ENCODE peak calls at places on chromosomes 2 and 18, in six cellular contexts. K, M, S, I, G and J are unnamed samples.

GRCh38 chr2:204355688-204356087 is 189.6 kb upstream of the PARD3B start:
- DNase-seq in I (no peak), M (no peak), G (no peak), K (no peak), S (no peak), J (no peak)

GRCh38 chr2:38176619-38177021 is 100.7 kb upstream of the CYP1B1 start:
- DNase-seq in K (no peak), I (no peak), S (peak), G (no peak), M (no peak), J (no peak)

GRCh38 chr2:158505448-158505934 is 48.7 kb downstream of the PKP4 start:
- DNase-seq in M (no peak), I (no peak), S (no peak), K (no peak), G (no peak), J (no peak)

GRCh38 chr2:152166633-152167032 is 8.9 kb downstream of the STAM2 start:
- DNase-seq in G (no peak), S (peak), I (no peak), M (no peak), K (no peak), J (no peak)

GRCh38 chr2:151878655-151879563 is 50.7 kb upstream of the ARL5A start:
- DNase-seq in G (no peak), K (no peak), S (peak), I (no peak), M (no peak), J (no peak)

GRCh38 chr18:55838841-55839240 is 250.8 kb upstream of the TCF4 start:
- DNase-seq in G (no peak), S (peak), M (no peak), I (no peak), K (no peak), J (no peak)

GRCh38 chr2:71277536-71278103 is 50.7 kb upstream of the PAIP2B start:
- DNase-seq in S (no peak), I (peak), M (peak), G (peak), K (no peak), J (no peak)

GRCh38 chr2:213271947-213272346 is 12.3 kb upstream of the SPAG16 start:
- DNase-seq in I (no peak), K (no peak), G (no peak), S (no peak), M (no peak), J (no peak)

GRCh38 chr18:6714027-6714426 is 15.5 kb upstream of the ARHGAP28 start:
- DNase-seq in G (no peak), S (no peak), K (no peak), I (no peak), M (peak), J (no peak)

GRCh38 chr2:7437122-7437521 is 519.9 kb downstream of the RNF144A start:
- DNase-seq in G (no peak), M (no peak), K (no peak), I (no peak), S (peak), J (no peak)

GRCh38 chr2:160924936-160925353 is 235.3 kb upstream of the TANK start:
- DNase-seq in M (peak), K (no peak), I (no peak), S (no peak), G (no peak), J (no peak)

GRCh38 chr2:65345626-65346025 is 86.8 kb downstream of the SPRED2 start:
- DNase-seq in G (no peak), S (no peak), I (no peak), K (no peak), M (no peak), J (no peak)

GRCh38 chr2:109690457-109690821 is 76.3 kb downstream of the SOWAHC start:
- DNase-seq in G (no peak), K (no peak), I (peak), S (no peak), M (no peak), J (no peak)

GRCh38 chr2:69159988-69160387 is 147.0 kb downstream of the ANTXR1 start:
- DNase-seq in G (no peak), S (no peak), M (peak), K (no peak), I (no peak), J (no peak)

GRCh38 chr2:200397785-200398184 is 91.3 kb downstream of the SPATS2L start:
- DNase-seq in G (no peak), I (no peak), M (peak), K (no peak), S (peak), J (no peak)

GRCh38 chr18:50817898-50818250 is 1.9 kb downstream of the MRO start:
- DNase-seq in S (peak), K (no peak), G (no peak), M (no peak), I (peak), J (no peak)

GRCh38 chr18:63046375-63046774 is 273.2 kb downstream of the BCL2 start:
- DNase-seq in G (no peak), S (no peak), M (no peak), I (no peak), K (no peak), J (no peak)

GRCh38 chr18:12975488-12975887 is 15.7 kb upstream of the CEP192 start:
- DNase-seq in M (no peak), G (no peak), S (no peak), I (no peak), K (no peak), J (no peak)

GRCh38 chr18:12973562-12974213 is 17.5 kb upstream of the CEP192 start:
- DNase-seq in K (no peak), G (no peak), M (no peak), I (no peak), S (no peak), J (no peak)

DNA sequence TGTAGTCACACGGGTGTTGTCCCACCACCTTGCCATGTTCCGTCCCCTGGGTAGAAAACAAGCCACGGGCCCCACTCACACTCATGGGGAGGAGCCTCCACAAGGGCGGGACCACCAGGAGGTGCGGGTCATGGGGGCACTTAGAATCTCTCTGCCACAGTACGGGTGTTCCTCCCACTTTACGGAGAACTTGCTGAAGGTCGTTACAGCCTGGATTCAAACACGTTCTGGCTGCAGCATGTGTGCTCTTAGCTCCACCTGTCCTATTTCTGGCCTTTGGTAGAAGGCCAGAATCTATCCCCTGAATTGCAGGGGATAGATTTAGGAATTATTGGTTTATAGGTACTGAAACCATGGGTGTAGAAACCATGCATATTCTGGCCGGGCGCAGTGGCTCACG is 14.9 kb upstream of the CEP192 start:
- DNase-seq in G (no peak), M (no peak), S (no peak), K (no peak), I (no peak), J (no peak)
- H3K4me3 ChIP-seq in G (no peak), M (no peak), S (no peak), K (no peak), I (no peak), J (no peak)

GRCh38 chr18:24157855-24158254 is 19.0 kb downstream of the CABYR start:
- DNase-seq in S (no peak), I (no peak), M (no peak), K (no peak), G (no peak), J (no peak)

GRCh38 chr18:24161304-24161703 is 22.4 kb downstream of the CABYR start:
- DNase-seq in S (no peak), M (no peak), G (no peak), K (no peak), I (no peak), J (no peak)

DNA sequence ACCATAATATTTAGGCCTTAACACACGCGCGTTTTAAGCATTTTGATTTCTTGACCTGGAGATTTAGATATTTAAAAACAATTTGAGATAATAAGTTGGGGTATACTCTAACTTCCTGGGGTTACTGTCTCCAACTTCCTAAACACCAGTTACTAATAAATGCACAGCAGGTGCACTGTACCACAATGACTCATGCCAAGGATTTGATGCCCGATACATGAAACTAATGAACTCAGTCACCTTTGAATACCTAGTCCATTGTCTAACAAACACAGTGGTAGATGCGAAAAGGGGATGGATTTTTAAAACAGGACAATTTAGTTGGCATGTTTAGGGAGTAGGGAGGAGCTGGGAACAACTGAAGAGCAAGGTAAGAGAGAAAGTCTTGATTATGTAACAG is 21.2 kb downstream of the CABYR start:
- DNase-seq in S (no peak), K (no peak), G (no peak), M (no peak), I (no peak), J (no peak)
- H3K27ac ChIP-seq in S (no peak), K (no peak), G (no peak), M (no peak), I (no peak), J (no peak)

DNA sequence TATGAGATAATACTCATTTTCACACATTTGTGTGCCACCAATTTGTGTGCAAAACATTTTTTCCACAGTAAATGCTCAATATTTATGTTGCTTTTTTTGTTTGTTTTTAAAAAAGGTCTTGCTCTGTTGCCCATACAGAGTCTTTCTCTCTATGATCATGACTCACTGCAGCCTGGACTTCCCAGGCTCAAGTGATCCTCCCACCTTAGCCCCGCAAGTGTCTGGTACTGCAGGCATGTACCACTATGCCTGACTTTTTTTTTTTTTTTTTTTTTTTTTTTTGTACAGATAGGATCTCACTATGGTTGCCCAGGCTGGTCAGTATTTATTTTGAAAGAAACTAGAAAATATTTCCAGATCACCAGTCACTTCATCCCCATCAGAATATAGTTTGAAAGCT is 297.8 kb upstream of the GYPC start:
- DNase-seq in I (no peak), K (no peak), M (no peak), G (no peak), S (no peak), J (no peak)
- H3K4me3 ChIP-seq in I (no peak), K (no peak), M (no peak), G (no peak), S (no peak), J (no peak)

GRCh38 chr18:60667016-60667415 is 294.4 kb upstream of the MC4R start:
- DNase-seq in S (no peak), K (no peak), M (no peak), G (no peak), I (no peak), J (no peak)
- H3K27ac ChIP-seq in S (no peak), K (no peak), M (no peak), G (no peak), I (no peak), J (no peak)